ENCODE peak calls at places on chromosomes 7 and 10, in ten cellular contexts. One of them, this sample, is unnamed.

GRCh38 chr7:90563286-90563685 is 32.8 kb upstream of the CDK14 start:
- DNase-seq in PC-9: no peak
- DNase-seq in osteoblast: no peak
- DNase-seq in GM23248: peak; percentile 20
- DNase-seq in mammary epithelial cell: no peak
- DNase-seq in H9: no peak
- DNase-seq in hepatocyte: no peak
- DNase-seq in IMR-90: no peak
- DNase-seq in neural progenitor cell: no peak
- DNase-seq in HCT116: no peak
- DNase-seq in this sample: no peak

GRCh38 chr10:71372882-71373495 is 23.7 kb upstream of the CDH23 start:
- DNase-seq in GM23248: peak; percentile 40
- DNase-seq in hepatocyte: no peak
- DNase-seq in mammary epithelial cell: no peak
- DNase-seq in H9: no peak
- DNase-seq in HCT116: no peak
- DNase-seq in IMR-90: no peak
- DNase-seq in PC-9: no peak
- DNase-seq in osteoblast: no peak
- DNase-seq in neural progenitor cell: no peak
- DNase-seq in this sample: peak; percentile 70

GRCh38 chr7:74174606-74175082 is 488 bp downstream of the EIF4H start:
- DNase-seq in mammary epithelial cell: peak; percentile 45
- DNase-seq in IMR-90: peak; percentile 51
- DNase-seq in hepatocyte: peak; percentile 70
- DNase-seq in PC-9: no peak
- DNase-seq in osteoblast: peak; percentile 85
- DNase-seq in GM23248: peak; percentile 75
- DNase-seq in neural progenitor cell: peak; percentile 75
- DNase-seq in H9: peak; percentile 36
- DNase-seq in HCT116: no peak
- DNase-seq in this sample: peak; percentile 59

GRCh38 chr10:93417264-93417663 is 64.9 kb downstream of the MYOF start:
- DNase-seq in mammary epithelial cell: no peak
- DNase-seq in HCT116: no peak
- DNase-seq in osteoblast: no peak
- DNase-seq in hepatocyte: no peak
- DNase-seq in H9: no peak
- DNase-seq in neural progenitor cell: no peak
- DNase-seq in GM23248: no peak
- DNase-seq in IMR-90: no peak
- DNase-seq in PC-9: no peak
- DNase-seq in this sample: no peak

GRCh38 chr10:119807960-119808697 is 64.5 kb downstream of the MCMBP start:
- DNase-seq in neural progenitor cell: no peak
- DNase-seq in H9: no peak
- DNase-seq in mammary epithelial cell: peak; percentile 81
- DNase-seq in GM23248: peak; percentile 71
- DNase-seq in osteoblast: no peak
- DNase-seq in hepatocyte: no peak
- DNase-seq in IMR-90: peak; percentile 93
- DNase-seq in HCT116: no peak
- DNase-seq in PC-9: no peak
- DNase-seq in this sample: no peak

GRCh38 chr7:82481499-82482097 is 38.0 kb upstream of the CACNA2D1 start:
- DNase-seq in hepatocyte: peak; percentile 9
- DNase-seq in IMR-90: peak; percentile 43
- DNase-seq in mammary epithelial cell: peak; percentile 9
- DNase-seq in PC-9: no peak
- DNase-seq in H9: no peak
- DNase-seq in HCT116: peak; percentile 12
- DNase-seq in osteoblast: no peak
- DNase-seq in GM23248: peak; percentile 57
- DNase-seq in neural progenitor cell: peak; percentile 3
- DNase-seq in this sample: peak; percentile 13

GRCh38 chr7:43763183-43763582 is 4.7 kb downstream of the BLVRA start:
- DNase-seq in H9: peak; percentile 54
- DNase-seq in IMR-90: no peak
- DNase-seq in neural progenitor cell: peak; percentile 42
- DNase-seq in GM23248: no peak
- DNase-seq in osteoblast: no peak
- DNase-seq in hepatocyte: no peak
- DNase-seq in mammary epithelial cell: no peak
- DNase-seq in PC-9: no peak
- DNase-seq in HCT116: no peak
- DNase-seq in this sample: no peak

GRCh38 chr10:62038609-62039190 is 137.2 kb downstream of the ARID5B start:
- DNase-seq in neural progenitor cell: peak; percentile 67
- DNase-seq in hepatocyte: peak; percentile 83
- DNase-seq in HCT116: peak; percentile 38
- DNase-seq in osteoblast: peak; percentile 54
- DNase-seq in H9: peak; percentile 56
- DNase-seq in IMR-90: peak; percentile 78
- DNase-seq in GM23248: peak; percentile 88
- DNase-seq in PC-9: peak; percentile 79
- DNase-seq in mammary epithelial cell: peak; percentile 71
- DNase-seq in this sample: peak; percentile 85

GRCh38 chr7:32860096-32860495 is 31.5 kb downstream of the KBTBD2 start:
- DNase-seq in osteoblast: no peak
- DNase-seq in PC-9: no peak
- DNase-seq in H9: no peak
- DNase-seq in HCT116: no peak
- DNase-seq in GM23248: no peak
- DNase-seq in neural progenitor cell: no peak
- DNase-seq in mammary epithelial cell: no peak
- DNase-seq in hepatocyte: no peak
- DNase-seq in IMR-90: no peak
- DNase-seq in this sample: no peak

GRCh38 chr7:33212144-33212543 is 82.8 kb downstream of the BBS9 start:
- DNase-seq in hepatocyte: no peak
- DNase-seq in neural progenitor cell: no peak
- DNase-seq in IMR-90: no peak
- DNase-seq in GM23248: no peak
- DNase-seq in PC-9: no peak
- DNase-seq in H9: no peak
- DNase-seq in HCT116: no peak
- DNase-seq in mammary epithelial cell: no peak
- DNase-seq in osteoblast: no peak
- DNase-seq in this sample: no peak

GRCh38 chr7:153090209-153090608 is 330.7 kb downstream of the ACTR3B start:
- DNase-seq in mammary epithelial cell: no peak
- DNase-seq in hepatocyte: no peak
- DNase-seq in IMR-90: no peak
- DNase-seq in neural progenitor cell: no peak
- DNase-seq in PC-9: no peak
- DNase-seq in HCT116: no peak
- DNase-seq in GM23248: no peak
- DNase-seq in osteoblast: no peak
- DNase-seq in H9: no peak
- DNase-seq in this sample: no peak

GRCh38 chr10:98029149-98030092 is 1.0 kb downstream of the CRTAC1 start:
- DNase-seq in H9: no peak
- DNase-seq in IMR-90: no peak
- DNase-seq in hepatocyte: no peak
- DNase-seq in osteoblast: peak; percentile 91
- DNase-seq in HCT116: no peak
- DNase-seq in PC-9: no peak
- DNase-seq in mammary epithelial cell: no peak
- DNase-seq in GM23248: no peak
- DNase-seq in neural progenitor cell: peak; percentile 60
- DNase-seq in this sample: no peak

GRCh38 chr10:70726909-70727495 is 54.7 kb downstream of the ADAMTS14 start:
- DNase-seq in HCT116: no peak
- DNase-seq in mammary epithelial cell: no peak
- DNase-seq in IMR-90: no peak
- DNase-seq in osteoblast: no peak
- DNase-seq in neural progenitor cell: no peak
- DNase-seq in PC-9: no peak
- DNase-seq in H9: no peak
- DNase-seq in hepatocyte: no peak
- DNase-seq in GM23248: no peak
- DNase-seq in this sample: no peak

GRCh38 chr10:14649739-14650138 is 125.0 kb downstream of the FAM107B start:
- DNase-seq in mammary epithelial cell: no peak
- DNase-seq in GM23248: no peak
- DNase-seq in neural progenitor cell: no peak
- DNase-seq in H9: no peak
- DNase-seq in IMR-90: no peak
- DNase-seq in osteoblast: no peak
- DNase-seq in hepatocyte: no peak
- DNase-seq in HCT116: no peak
- DNase-seq in PC-9: no peak
- DNase-seq in this sample: no peak
- H3K4me2 ChIP-seq in mammary epithelial cell: peak overlapping the region; percentile 43
- H3K4me2 ChIP-seq in GM23248: no peak overlapping the region
- H3K4me2 ChIP-seq in neural progenitor cell: no peak overlapping the region
- H3K4me2 ChIP-seq in H9: no peak overlapping the region
- H3K4me2 ChIP-seq in IMR-90: no peak overlapping the region
- H3K4me2 ChIP-seq in osteoblast: no peak overlapping the region
- H3K4me2 ChIP-seq in hepatocyte: no peak overlapping the region
- H3K4me2 ChIP-seq in HCT116: no peak overlapping the region
- H3K4me2 ChIP-seq in PC-9: no peak overlapping the region
- H3K4me2 ChIP-seq in this sample: peak overlapping the region; percentile 93

GRCh38 chr7:100719523-100720319 is 547 bp upstream of the EPO start:
- DNase-seq in osteoblast: peak; percentile 85
- DNase-seq in GM23248: peak; percentile 68
- DNase-seq in H9: no peak
- DNase-seq in PC-9: no peak
- DNase-seq in HCT116: no peak
- DNase-seq in mammary epithelial cell: peak; percentile 28
- DNase-seq in neural progenitor cell: no peak
- DNase-seq in IMR-90: peak; percentile 51
- DNase-seq in hepatocyte: no peak
- DNase-seq in this sample: no peak

GRCh38 chr7:100720645-100721504 is 607 bp downstream of the EPO start:
- DNase-seq in neural progenitor cell: peak; percentile 52
- DNase-seq in osteoblast: peak; percentile 86
- DNase-seq in hepatocyte: no peak
- DNase-seq in HCT116: no peak
- DNase-seq in mammary epithelial cell: no peak
- DNase-seq in H9: no peak
- DNase-seq in IMR-90: no peak
- DNase-seq in PC-9: no peak
- DNase-seq in GM23248: peak; percentile 16
- DNase-seq in this sample: no peak

GRCh38 chr7:100722480-100723212 is 2.4 kb downstream of the EPO start:
- DNase-seq in GM23248: no peak
- DNase-seq in hepatocyte: no peak
- DNase-seq in osteoblast: peak; percentile 49
- DNase-seq in H9: no peak
- DNase-seq in HCT116: no peak
- DNase-seq in mammary epithelial cell: no peak
- DNase-seq in IMR-90: no peak
- DNase-seq in PC-9: no peak
- DNase-seq in neural progenitor cell: no peak
- DNase-seq in this sample: no peak

GRCh38 chr7:100721505-100721812 is 1.2 kb downstream of the EPO start:
- DNase-seq in IMR-90: no peak
- DNase-seq in H9: no peak
- DNase-seq in osteoblast: no peak
- DNase-seq in neural progenitor cell: no peak
- DNase-seq in HCT116: no peak
- DNase-seq in mammary epithelial cell: no peak
- DNase-seq in GM23248: no peak
- DNase-seq in PC-9: no peak
- DNase-seq in hepatocyte: no peak
- DNase-seq in this sample: no peak

DNA sequence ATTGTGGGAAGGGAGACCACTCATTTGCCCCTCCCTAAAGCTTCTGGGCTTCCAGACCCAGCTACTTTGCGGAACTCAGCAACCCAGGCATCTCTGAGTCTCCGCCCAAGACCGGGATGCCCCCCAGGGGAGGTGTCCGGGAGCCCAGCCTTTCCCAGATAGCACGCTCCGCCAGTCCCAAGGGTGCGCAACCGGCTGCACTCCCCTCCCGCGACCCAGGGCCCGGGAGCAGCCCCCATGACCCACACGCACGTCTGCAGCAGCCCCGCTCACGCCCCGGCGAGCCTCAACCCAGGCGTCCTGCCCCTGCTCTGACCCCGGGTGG is at the start of gene EPO:
- DNase-seq in hepatocyte: no peak
- DNase-seq in HCT116: no peak
- DNase-seq in H9: no peak
- DNase-seq in PC-9: no peak
- DNase-seq in IMR-90: no peak
- DNase-seq in osteoblast: no peak
- DNase-seq in neural progenitor cell: peak; percentile 24
- DNase-seq in GM23248: peak; percentile 31
- DNase-seq in mammary epithelial cell: no peak
- DNase-seq in this sample: no peak
- H3K4me2 ChIP-seq in hepatocyte: peak within 1 kb of the TSS; percentile 80
- H3K4me2 ChIP-seq in HCT116: no peak within 1 kb of the TSS
- H3K4me2 ChIP-seq in H9: peak within 1 kb of the TSS; percentile 85
- H3K4me2 ChIP-seq in PC-9: no peak within 1 kb of the TSS
- H3K4me2 ChIP-seq in IMR-90: no peak within 1 kb of the TSS
- H3K4me2 ChIP-seq in osteoblast: no peak within 1 kb of the TSS
- H3K4me2 ChIP-seq in neural progenitor cell: peak within 1 kb of the TSS; percentile 79
- H3K4me2 ChIP-seq in GM23248: peak within 1 kb of the TSS; percentile 18
- H3K4me2 ChIP-seq in mammary epithelial cell: peak within 1 kb of the TSS; percentile 64
- H3K4me2 ChIP-seq in this sample: no peak within 1 kb of the TSS

DNA sequence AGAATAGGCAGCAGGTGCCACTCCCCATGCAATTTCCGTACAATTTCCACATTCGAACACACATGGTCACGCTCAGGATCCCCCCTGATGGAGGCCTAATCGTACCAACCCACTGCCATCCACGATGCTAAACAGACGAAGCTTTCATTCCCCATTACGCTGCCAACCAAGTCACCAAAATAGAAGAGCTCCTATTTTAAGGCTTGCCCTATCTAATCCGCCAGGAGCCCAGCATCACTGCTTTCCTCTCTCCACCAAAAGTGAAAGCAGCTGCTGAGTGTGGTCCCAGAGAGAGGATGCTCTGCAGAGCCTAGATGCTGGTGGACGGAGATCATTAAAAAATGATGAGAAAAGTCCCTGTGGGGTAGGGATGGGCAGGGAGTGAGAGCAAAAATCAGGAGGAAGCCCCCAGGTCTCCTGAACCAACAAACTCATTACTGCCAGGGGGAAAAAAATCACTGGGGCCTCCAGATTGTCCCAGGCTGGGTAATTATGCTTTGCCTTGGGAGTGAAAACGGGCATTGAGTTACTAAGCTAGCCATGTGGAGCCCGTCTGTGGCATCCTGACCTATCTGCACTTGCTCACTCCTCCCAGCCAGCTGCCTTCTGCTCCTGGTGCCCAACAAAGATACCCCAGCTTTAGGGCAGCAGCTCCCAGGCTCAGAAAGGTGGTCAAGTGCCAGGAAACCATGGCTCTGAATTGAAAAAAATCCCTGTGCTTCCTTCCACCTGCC is 43.1 kb downstream of the HSPA12A start:
- DNase-seq in mammary epithelial cell: no peak
- DNase-seq in IMR-90: no peak
- DNase-seq in GM23248: no peak
- DNase-seq in osteoblast: no peak
- DNase-seq in neural progenitor cell: no peak
- DNase-seq in hepatocyte: no peak
- DNase-seq in H9: no peak
- DNase-seq in HCT116: no peak
- DNase-seq in PC-9: no peak
- DNase-seq in this sample: no peak
- H3K4me2 ChIP-seq in mammary epithelial cell: no peak overlapping the region
- H3K4me2 ChIP-seq in IMR-90: no peak overlapping the region
- H3K4me2 ChIP-seq in GM23248: no peak overlapping the region
- H3K4me2 ChIP-seq in osteoblast: no peak overlapping the region
- H3K4me2 ChIP-seq in neural progenitor cell: peak overlapping the region; percentile 33
- H3K4me2 ChIP-seq in hepatocyte: no peak overlapping the region
- H3K4me2 ChIP-seq in H9: no peak overlapping the region
- H3K4me2 ChIP-seq in HCT116: no peak overlapping the region
- H3K4me2 ChIP-seq in PC-9: no peak overlapping the region
- H3K4me2 ChIP-seq in this sample: no peak overlapping the region

GRCh38 chr7:122303971-122304603 is 463 bp downstream of the FEZF1 start:
- DNase-seq in H9: peak; percentile 77
- DNase-seq in HCT116: no peak
- DNase-seq in hepatocyte: peak; percentile 12
- DNase-seq in PC-9: no peak
- DNase-seq in GM23248: no peak
- DNase-seq in osteoblast: peak; percentile 39
- DNase-seq in neural progenitor cell: peak; percentile 89
- DNase-seq in IMR-90: no peak
- DNase-seq in mammary epithelial cell: no peak
- DNase-seq in this sample: no peak
- H3K4me2 ChIP-seq in H9: peak overlapping the region; percentile 71
- H3K4me2 ChIP-seq in HCT116: peak overlapping the region; percentile 91
- H3K4me2 ChIP-seq in hepatocyte: peak overlapping the region; percentile 79
- H3K4me2 ChIP-seq in PC-9: peak overlapping the region; percentile 99
- H3K4me2 ChIP-seq in GM23248: no peak overlapping the region
- H3K4me2 ChIP-seq in osteoblast: no peak overlapping the region
- H3K4me2 ChIP-seq in neural progenitor cell: peak overlapping the region; percentile 98
- H3K4me2 ChIP-seq in IMR-90: no peak overlapping the region
- H3K4me2 ChIP-seq in mammary epithelial cell: no peak overlapping the region
- H3K4me2 ChIP-seq in this sample: no peak overlapping the region